ENCODE peak calls at places on chromosomes 1 and 21, in four cellular contexts. Q, P, E and D are unnamed samples. For H3K4me1 and H3K9me3, the result is how much of the 10 kb centered on the place peaks cover.

GRCh38 chr1:111510003-111510380 is 6.6 kb upstream of the ADORA3 start:
- DNase-seq in E (no peak), Q (no peak), P (no peak), D (no peak)

GRCh38 chr1:154404984-154405761 is at the start of gene IL6R:
- DNase-seq in Q (peak), E (peak), P (peak), D (peak)

GRCh38 chr1:155884028-155884950 is 24.9 kb downstream of the SYT11 start:
- DNase-seq in P (no peak), Q (no peak), E (peak), D (peak)

GRCh38 chr1:51287966-51288365 is 42.4 kb downstream of the TTC39A start:
- DNase-seq in P (no peak), E (no peak), Q (no peak), D (no peak)

GRCh38 chr1:113057006-113057405 is 16.0 kb upstream of the LRIG2 start:
- DNase-seq in Q (peak), P (peak), E (no peak), D (no peak)

GRCh38 chr1:37797750-37798345 is 4.2 kb downstream of the MANEAL start:
- DNase-seq in E (peak), P (no peak), Q (no peak), D (peak)

GRCh38 chr1:6418668-6419396 is 887 bp downstream of the HES2 start:
- DNase-seq in Q (peak), P (peak), E (no peak), D (peak)

GRCh38 chr1:218886472-218886871 is 287.2 kb upstream of the LYPLAL1 start:
- DNase-seq in E (peak), Q (no peak), P (no peak), D (peak)

GRCh38 chr1:36097693-36098585 is 9.2 kb downstream of the ADPRS start:
- DNase-seq in E (no peak), P (no peak), Q (no peak), D (no peak)

GRCh38 chr1:150807257-150807637 is 813 bp downstream of the CTSK start:
- DNase-seq in E (no peak), Q (no peak), P (no peak), D (peak)

GRCh38 chr1:3921786-3922185 is 21.7 kb upstream of the C1orf174 start:
- DNase-seq in E (no peak), Q (no peak), P (no peak), D (no peak)

GRCh38 chr1:229108598-229109201 is 162.2 kb upstream of the RAB4A start:
- DNase-seq in E (no peak), Q (peak), P (peak), D (no peak)

GRCh38 chr1:65269612-65270011 is 39.7 kb upstream of the DNAJC6 start:
- DNase-seq in Q (no peak), E (no peak), P (no peak), D (no peak)

GRCh38 chr1:202689493-202690342 is 20.5 kb downstream of the SYT2 start:
- DNase-seq in Q (no peak), E (no peak), P (no peak), D (no peak)

GRCh38 chr21:34612056-34612455 is 2.9 kb downstream of the RCAN1 start:
- DNase-seq in P (no peak), E (no peak), Q (no peak), D (no peak)

GRCh38 chr1:95572002-95572401 is 338.0 kb downstream of the RWDD3 start:
- DNase-seq in Q (no peak), E (no peak), P (no peak), D (no peak)

GRCh38 chr1:204152310-204153044 is 633 bp upstream of the ETNK2 start:
- DNase-seq in Q (no peak), P (no peak), E (no peak), D (peak)

GRCh38 chr1:175757381-175758015 is 14.1 kb upstream of the TNR start:
- DNase-seq in P (peak), Q (peak), E (no peak), D (no peak)

GRCh38 chr1:153057375-153057774 is at the start of gene SPRR2A:
- DNase-seq in Q (no peak), P (no peak), E (no peak), D (no peak)

GRCh38 chr1:45954401-45954847 is 151.0 kb downstream of the MAST2 start:
- DNase-seq in Q (no peak), E (peak), P (no peak), D (peak)

GRCh38 chr1:41629571-41629970 is 145.1 kb upstream of the EDN2 start:
- DNase-seq in Q (peak), E (peak), P (no peak), D (peak)

GRCh38 chr1:153259387-153259786 is at the start of gene LORICRIN:
- DNase-seq in Q (no peak), P (no peak), E (no peak), D (no peak)

GRCh38 chr1:109274533-109275476 is 8.1 kb downstream of the PSRC1 start:
- DNase-seq in Q (peak), E (peak), P (peak), D (peak)

GRCh38 chr1:211633523-211633843 is 41.9 kb downstream of the NEK2 start:
- DNase-seq in P (no peak), Q (no peak), E (no peak), D (no peak)

GRCh38 chr1:53545663-53546408 is 86.6 kb downstream of the DMRTB1 start:
- DNase-seq in Q (no peak), P (peak), E (no peak), D (no peak)

GRCh38 chr1:175702079-175702795 is 41.2 kb downstream of the TNR start:
- DNase-seq in Q (peak), P (no peak), E (no peak), D (no peak)

GRCh38 chr1:30472526-30472925 is 250.9 kb downstream of the MATN1 start:
- DNase-seq in E (no peak), Q (no peak), P (no peak), D (no peak)

GRCh38 chr1:165902565-165902964 is 75.2 kb downstream of the UCK2 start:
- DNase-seq in E (no peak), P (no peak), Q (no peak), D (no peak)

GRCh38 chr1:172397221-172397620 is 23.3 kb upstream of the C1orf105 start:
- DNase-seq in P (no peak), E (peak), Q (no peak), D (peak)

GRCh38 chr1:208234721-208235120 is 9.5 kb downstream of the PLXNA2 start:
- DNase-seq in E (no peak), P (no peak), Q (peak), D (no peak)

GRCh38 chr1:63864224-63864623 is 90.4 kb downstream of the ROR1 start:
- DNase-seq in Q (no peak), E (peak), P (no peak), D (no peak)

GRCh38 chr1:11475718-11476117 is 3.2 kb upstream of the DISP3 start:
- DNase-seq in E (no peak), P (no peak), Q (no peak), D (no peak)

GRCh38 chr1:216119600-216119999 is 303.6 kb downstream of the USH2A start:
- DNase-seq in Q (no peak), E (peak), P (no peak), D (peak)

GRCh38 chr1:223827193-223827663 is 18.5 kb downstream of the TP53BP2 start:
- DNase-seq in E (peak), P (no peak), Q (no peak), D (no peak)

GRCh38 chr1:26279598-26280332 is at the start of gene SH3BGRL3:
- DNase-seq in Q (peak), E (peak), P (peak), D (peak)

GRCh38 chr1:153945131-153945794 is 1.3 kb downstream of the DENND4B start:
- DNase-seq in Q (no peak), E (peak), P (peak), D (peak)

DNA sequence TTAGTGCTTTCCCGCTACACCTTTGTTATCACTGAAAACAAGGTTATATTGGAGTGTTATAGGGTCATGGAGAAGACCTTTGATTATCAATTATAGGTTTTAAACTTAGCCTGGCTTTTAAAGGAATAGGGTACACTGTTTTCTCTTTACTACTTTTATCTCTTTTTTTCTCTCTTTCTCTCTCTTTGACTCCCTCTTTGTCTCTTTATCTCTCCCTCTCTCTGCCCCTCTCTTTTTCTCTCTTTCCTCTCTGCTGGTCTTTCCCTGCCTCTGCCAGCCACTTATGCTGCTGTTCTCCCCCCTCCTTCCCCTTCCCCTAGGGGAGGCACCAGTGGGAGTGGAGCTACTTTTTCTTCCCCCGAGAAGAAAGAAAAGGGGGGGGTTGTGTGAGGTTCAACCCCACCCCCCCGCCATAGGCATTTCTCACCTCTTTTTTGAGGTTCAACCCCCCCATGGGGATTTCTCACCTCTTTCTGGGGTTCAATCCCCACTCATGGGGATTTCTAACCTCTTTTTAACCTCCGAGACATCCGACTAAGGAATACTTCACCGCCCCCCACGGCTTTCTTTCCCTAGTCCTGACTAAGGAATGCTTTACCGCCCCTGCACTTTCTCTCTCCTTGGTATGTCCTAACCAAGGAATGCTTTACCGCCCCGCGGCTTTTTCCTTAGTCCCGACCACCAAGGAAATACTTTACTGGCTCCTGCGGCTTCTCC is 17.2 kb upstream of the ZBTB8B start:
- DNase-seq in P (no peak), Q (peak), E (peak), D (peak)
- H3K4me3 ChIP-seq in P (peak), Q (no peak), E (peak), D (peak)

GRCh38 chr1:164780111-164780510 is 221.1 kb downstream of the PBX1 start:
- DNase-seq in Q (no peak), P (no peak), E (no peak), D (peak)
- H3K4me1 ChIP-seq in Q (under half), P (under half), E (under half), D (under half)

GRCh38 chr21:44628707-44629391 is 2.0 kb downstream of the KRTAP10-9 start:
- DNase-seq in P (no peak), Q (peak), E (no peak), D (no peak)
- H3K9me3 ChIP-seq in P (under half), Q (under half), E (under half), D (under half)

DNA sequence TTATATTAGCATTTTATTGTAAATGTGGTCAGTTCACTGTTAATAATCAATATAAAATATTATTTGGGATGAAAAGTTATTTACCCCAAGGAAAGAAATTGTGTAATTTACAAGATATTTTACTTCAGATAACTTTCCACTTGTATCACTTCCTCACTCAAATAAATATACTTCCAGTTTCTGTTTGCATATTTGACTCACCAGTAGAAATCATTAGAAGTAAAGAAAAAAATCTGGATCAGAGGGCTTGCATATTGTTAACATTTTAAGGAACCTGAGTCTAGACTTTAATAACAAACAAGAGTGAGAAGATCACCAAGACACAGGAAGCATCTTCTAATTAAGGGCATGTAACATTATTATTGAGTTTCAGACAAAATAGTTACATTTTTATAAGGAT is 347 bp upstream of the KRTAP20-4 start:
- DNase-seq in Q (no peak), E (no peak), P (no peak), D (no peak)
- H3K4me3 ChIP-seq in Q (no peak), E (no peak), P (no peak), D (no peak)

DNA sequence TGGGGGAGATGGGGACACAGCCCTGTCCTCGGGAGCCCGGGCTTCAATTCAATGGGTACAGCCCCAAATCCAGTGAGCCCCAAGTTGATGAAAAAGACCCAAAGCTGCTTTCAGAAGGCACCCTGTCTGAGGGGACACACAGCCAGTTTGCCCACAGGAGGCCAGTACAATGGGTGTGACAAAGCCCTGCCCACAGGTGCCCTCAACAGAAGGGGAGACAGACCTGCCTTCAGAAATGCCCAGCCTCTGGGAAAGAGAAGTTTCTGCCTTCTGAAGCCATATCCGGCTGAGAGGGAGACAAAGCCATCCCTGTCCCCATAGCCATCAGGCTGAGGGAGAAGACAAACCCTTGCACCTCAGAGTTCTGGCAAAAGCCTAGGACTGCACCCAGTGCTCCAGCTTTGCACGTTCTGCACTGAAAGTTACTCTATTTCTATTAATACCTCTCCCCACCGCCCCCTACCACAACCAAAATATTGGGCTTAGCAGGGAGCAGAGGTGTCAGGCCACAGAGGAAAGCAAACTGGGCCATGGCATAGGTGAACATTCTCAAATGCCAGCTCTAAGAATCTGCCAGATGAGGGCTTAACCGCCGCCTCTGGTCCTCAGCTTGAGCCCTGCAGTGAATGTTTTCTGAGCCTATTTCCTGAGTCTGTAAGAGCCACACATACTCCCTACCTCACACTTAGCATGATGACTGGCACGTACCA is 18.0 kb upstream of the PTAFR start:
- DNase-seq in E (no peak), Q (peak), P (no peak), D (no peak)
- H3K4me1 ChIP-seq in E (under half), Q (under half), P (under half), D (under half)

GRCh38 chr1:118363396-118363795 is 178.4 kb upstream of the SPAG17 start:
- DNase-seq in Q (no peak), E (no peak), P (no peak), D (no peak)
- H3K9me3 ChIP-seq in Q (under half), E (under half), P (under half), D (half or more)

GRCh38 chr1:159924025-159924790 is 1.1 kb downstream of the TAGLN2 start:
- DNase-seq in P (peak), Q (peak), E (peak), D (peak)

GRCh38 chr1:159927887-159928431 is 2.7 kb upstream of the TAGLN2 start:
- DNase-seq in P (no peak), E (no peak), Q (peak), D (no peak)

GRCh38 chr1:159924791-159925712 is at the start of gene TAGLN2:
- DNase-seq in Q (peak), P (peak), E (peak), D (peak)

GRCh38 chr1:159927211-159927886 is 2.0 kb upstream of the TAGLN2 start:
- DNase-seq in E (no peak), Q (peak), P (no peak), D (no peak)

GRCh38 chr1:159925713-159926066 is 383 bp upstream of the TAGLN2 start:
- DNase-seq in E (no peak), P (no peak), Q (no peak), D (no peak)
- H3K4me3 ChIP-seq in E (peak), P (peak), Q (peak), D (peak)